ENCODE peak calls at places on chromosome 7, in ten cellular contexts. R is left ventricle myocardium inferior, G is cardiac muscle cell, A is osteoblast, N is psoas muscle, U is dorsolateral prefrontal cortex, F is adrenal gland, H is epithelial cell of proximal tubule, T is AG09309, X is BJ. K is an unnamed sample.

GRCh38 chr7:134048166-134048565 is 79.0 kb upstream of the LRGUK start:
- DNase-seq in R (no peak), G (no peak), A (no peak), N (no peak), U (no peak), F (no peak), H (no peak), T (no peak), X (no peak), K (no peak)

GRCh38 chr7:111083423-111083822 is 7.5 kb upstream of the LRRN3 start:
- DNase-seq in R (no peak), G (no peak), A (peak; percentile 71), N (no peak), U (no peak), F (no peak), H (no peak), T (peak; percentile 64), X (peak; percentile 59), K (peak; percentile 24)

GRCh38 chr7:36286241-36286640 is 103.4 kb upstream of the ANLN start:
- DNase-seq in R (no peak), G (no peak), A (no peak), N (no peak), U (no peak), F (no peak), H (no peak), T (no peak), X (no peak), K (no peak)

GRCh38 chr7:139972000-139972399 is 90.8 kb downstream of the PARP12 start:
- DNase-seq in R (no peak), G (no peak), A (no peak), N (no peak), U (no peak), F (no peak), H (no peak), T (no peak), X (no peak), K (no peak)

GRCh38 chr7:132239422-132239994 is 336.8 kb downstream of the PLXNA4 start:
- DNase-seq in R (no peak), G (no peak), A (no peak), N (no peak), U (no peak), F (no peak), H (no peak), T (no peak), X (no peak), K (no peak)

GRCh38 chr7:31883761-31884164 is 186.4 kb downstream of the PDE1C start:
- DNase-seq in R (no peak), G (no peak), A (peak; percentile 45), N (no peak), U (peak; percentile 63), F (peak; percentile 16), H (no peak), T (peak; percentile 47), X (peak; percentile 52), K (no peak)

GRCh38 chr7:19519443-19519977 is 189.3 kb downstream of the POLR1F start:
- DNase-seq in R (peak; percentile 20), G (peak; percentile 13), A (no peak), N (no peak), U (no peak), F (no peak), H (no peak), T (no peak), X (no peak), K (no peak)

GRCh38 chr7:90250601-90251303 is 5.8 kb downstream of the CFAP69 start:
- DNase-seq in R (no peak), G (no peak), A (peak; percentile 13), N (no peak), U (no peak), F (no peak), H (no peak), T (no peak), X (peak; percentile 69), K (no peak)

GRCh38 chr7:112064627-112065385 is 141.4 kb downstream of the DOCK4 start:
- DNase-seq in R (no peak), G (no peak), A (peak; percentile 15), N (no peak), U (no peak), F (no peak), H (peak; percentile 59), T (no peak), X (no peak), K (no peak)

GRCh38 chr7:157000047-157000726 is 10.3 kb downstream of the MNX1 start:
- DNase-seq in R (no peak), G (no peak), A (peak; percentile 85), N (no peak), U (no peak), F (no peak), H (no peak), T (no peak), X (no peak), K (no peak)

GRCh38 chr7:82481499-82482097 is 38.0 kb upstream of the CACNA2D1 start:
- DNase-seq in R (no peak), G (peak; percentile 17), A (no peak), N (no peak), U (no peak), F (no peak), H (no peak), T (peak; percentile 2), X (no peak), K (no peak)

GRCh38 chr7:31432831-31433340 is 81.0 kb upstream of the ITPRID1 start:
- DNase-seq in R (no peak), G (no peak), A (no peak), N (no peak), U (no peak), F (no peak), H (no peak), T (no peak), X (no peak), K (no peak)

GRCh38 chr7:77799078-77799964 is 748 bp downstream of the PHTF2 start:
- DNase-seq in R (peak; percentile 36), G (peak; percentile 70), A (peak; percentile 46), N (peak; percentile 71), U (peak; percentile 62), F (peak; percentile 21), H (no peak), T (no peak), X (no peak), K (no peak)

GRCh38 chr7:80873140-80873539 is 45.7 kb downstream of the SEMA3C start:
- DNase-seq in R (no peak), G (no peak), A (no peak), N (no peak), U (no peak), F (no peak), H (no peak), T (no peak), X (no peak), K (no peak)

GRCh38 chr7:96719164-96719563 is 9.5 kb upstream of the SEM1 start:
- DNase-seq in R (no peak), G (no peak), A (no peak), N (no peak), U (no peak), F (no peak), H (no peak), T (no peak), X (no peak), K (no peak)

DNA sequence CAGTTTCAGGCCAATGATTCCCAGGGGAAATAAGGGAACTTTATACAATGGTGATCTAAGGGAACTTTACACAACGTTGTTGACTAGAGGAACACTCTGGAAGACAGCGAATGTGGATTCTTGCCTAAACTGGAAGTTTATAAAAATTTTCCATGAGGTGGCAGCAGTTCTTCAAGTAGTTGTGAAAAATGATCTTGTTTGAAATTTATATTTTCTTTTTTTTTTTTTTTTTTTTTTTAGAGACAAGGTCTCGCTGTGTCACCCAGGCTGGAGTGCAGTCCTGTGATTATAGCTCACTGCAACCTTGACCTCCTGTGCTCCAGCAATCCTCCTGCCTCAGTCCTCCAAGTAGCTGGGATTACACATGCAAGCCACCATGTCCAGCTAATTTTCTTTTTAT is 32.1 kb upstream of the GTF2I start:
- DNase-seq in R (no peak), G (no peak), A (no peak), N (no peak), U (no peak), F (peak; percentile 85), H (no peak), T (peak; percentile 29), X (peak; percentile 17), K (peak; percentile 26)
- TF ChIP-seq CTCF in R (peak; percentile 34), G (peak; percentile 30), A (peak; percentile 43), N (no peak), U (no peak), F (peak; percentile 18), H (peak; percentile 43), T (peak; percentile 23), X (peak; percentile 24), K (no peak)

GRCh38 chr7:55469271-55469681 is 103.0 kb downstream of the VOPP1 start:
- DNase-seq in R (no peak), G (no peak), A (peak; percentile 36), N (no peak), U (no peak), F (no peak), H (no peak), T (no peak), X (no peak), K (no peak)
- H3K4me3 ChIP-seq in R (no peak overlapping the region), G (no peak overlapping the region), A (no peak overlapping the region), N (no peak overlapping the region), U (no peak overlapping the region), F (no peak overlapping the region), H (no peak overlapping the region), T (no peak overlapping the region), X (no peak overlapping the region), K (no peak overlapping the region)

DNA sequence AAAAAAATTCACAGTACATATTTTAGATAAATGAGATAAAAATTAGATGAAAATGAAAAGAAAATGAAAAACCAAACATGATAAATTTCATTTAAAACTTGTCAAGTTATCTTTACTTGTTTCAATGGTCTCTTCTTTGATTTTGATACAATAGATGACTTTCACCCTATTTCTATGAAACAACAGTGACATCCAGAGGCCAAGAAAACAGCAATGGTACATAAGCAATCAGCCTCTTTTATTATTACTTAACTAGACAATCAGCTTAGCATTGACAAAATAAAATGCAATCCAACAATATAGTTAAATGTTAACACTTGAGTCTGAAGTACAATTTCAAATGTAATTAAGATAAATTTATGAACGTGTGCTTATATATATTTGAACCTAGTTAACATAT is 74.8 kb upstream of the GPR37 start:
- DNase-seq in R (no peak), G (no peak), A (no peak), N (no peak), U (no peak), F (no peak), H (no peak), T (no peak), X (no peak), K (no peak)
- TF ChIP-seq CTCF in R (no peak), G (no peak), A (peak; percentile 20), N (peak; percentile 12), U (peak; percentile 22), F (no peak), H (peak; percentile 28), T (no peak), X (no peak), K (peak; percentile 22)

DNA sequence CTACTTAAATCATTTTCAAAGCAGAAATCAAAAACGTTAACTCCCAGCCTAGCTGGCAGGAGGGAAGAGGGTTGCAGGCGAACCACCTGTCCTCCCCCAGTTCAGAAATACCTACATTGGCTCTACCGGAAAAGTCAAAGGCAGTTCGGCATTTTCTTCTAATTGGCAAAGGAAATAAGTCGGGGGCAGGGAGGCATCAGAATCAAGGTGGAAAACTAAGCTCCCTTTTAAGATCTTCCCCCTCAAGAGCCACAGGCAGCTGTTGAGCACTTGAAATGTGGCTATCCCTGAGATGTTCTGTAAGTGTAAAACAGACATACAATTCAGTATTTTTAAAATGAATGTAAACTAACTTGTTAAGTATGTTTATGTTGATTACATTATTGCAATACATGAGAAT is 957 bp upstream of the ELMO1 start:
- DNase-seq in R (no peak), G (no peak), A (no peak), N (no peak), U (no peak), F (no peak), H (no peak), T (no peak), X (no peak), K (no peak)
- H3K4me3 ChIP-seq in R (peak overlapping the region; percentile 88), G (peak overlapping the region; percentile 81), A (no peak overlapping the region), N (peak overlapping the region; percentile 74), U (peak overlapping the region; percentile 83), F (peak overlapping the region; percentile 80), H (no peak overlapping the region), T (no peak overlapping the region), X (no peak overlapping the region), K (no peak overlapping the region)

K was measured in AG04450.